ENCODE peak calls at places on chromosomes 16 and 17, in ten cellular contexts. One of them, this sample, is unnamed.

GRCh38 chr17:75323043-75323591 is 33.9 kb upstream of the SLC25A19 start:
- DNase-seq in SJCRH30: peak; percentile 96
- DNase-seq in fibroblast of villous mesenchyme: peak; percentile 91
- DNase-seq in stimulated activated CD4-positive, alpha-beta T cell treated with anti-CD3 and anti-CD28 coated beads, TNF-alpha, amount 100 ng/mL, for 48 hours: peak; percentile 90
- DNase-seq in esophagus muscularis mucosa: peak; percentile 97
- DNase-seq in right atrium auricular region: peak; percentile 93
- DNase-seq in activated naive CD4-positive, alpha-beta T cell treated with Interleukin-2 at 50 U/mL for 16 hours: peak; percentile 89
- DNase-seq in fibroblast of the aortic adventitia: peak; percentile 93
- DNase-seq in progenitor cell of endocrine pancreas: peak; percentile 81
- DNase-seq in A549: peak; percentile 83
- DNase-seq in this sample: peak; percentile 80

GRCh38 chr16:78211951-78212350 is 112.5 kb downstream of the WWOX start:
- DNase-seq in SJCRH30: no peak
- DNase-seq in fibroblast of villous mesenchyme: no peak
- DNase-seq in stimulated activated CD4-positive, alpha-beta T cell treated with anti-CD3 and anti-CD28 coated beads, TNF-alpha, amount 100 ng/mL, for 48 hours: no peak
- DNase-seq in esophagus muscularis mucosa: peak; percentile 85
- DNase-seq in right atrium auricular region: no peak
- DNase-seq in activated naive CD4-positive, alpha-beta T cell treated with Interleukin-2 at 50 U/mL for 16 hours: no peak
- DNase-seq in fibroblast of the aortic adventitia: no peak
- DNase-seq in progenitor cell of endocrine pancreas: no peak
- DNase-seq in A549: no peak
- DNase-seq in this sample: no peak

GRCh38 chr17:14119546-14119945 is 50.2 kb downstream of the COX10 start:
- DNase-seq in SJCRH30: no peak
- DNase-seq in fibroblast of villous mesenchyme: no peak
- DNase-seq in stimulated activated CD4-positive, alpha-beta T cell treated with anti-CD3 and anti-CD28 coated beads, TNF-alpha, amount 100 ng/mL, for 48 hours: no peak
- DNase-seq in esophagus muscularis mucosa: no peak
- DNase-seq in right atrium auricular region: no peak
- DNase-seq in activated naive CD4-positive, alpha-beta T cell treated with Interleukin-2 at 50 U/mL for 16 hours: no peak
- DNase-seq in fibroblast of the aortic adventitia: no peak
- DNase-seq in progenitor cell of endocrine pancreas: no peak
- DNase-seq in A549: no peak
- DNase-seq in this sample: no peak

GRCh38 chr17:15092762-15093161 is 172.4 kb downstream of the PMP22 start:
- DNase-seq in SJCRH30: no peak
- DNase-seq in fibroblast of villous mesenchyme: no peak
- DNase-seq in stimulated activated CD4-positive, alpha-beta T cell treated with anti-CD3 and anti-CD28 coated beads, TNF-alpha, amount 100 ng/mL, for 48 hours: no peak
- DNase-seq in esophagus muscularis mucosa: no peak
- DNase-seq in right atrium auricular region: no peak
- DNase-seq in activated naive CD4-positive, alpha-beta T cell treated with Interleukin-2 at 50 U/mL for 16 hours: no peak
- DNase-seq in fibroblast of the aortic adventitia: peak; percentile 11
- DNase-seq in progenitor cell of endocrine pancreas: no peak
- DNase-seq in A549: no peak
- DNase-seq in this sample: no peak

GRCh38 chr17:4499431-4500187 is 928 bp downstream of the SPNS2 start:
- DNase-seq in SJCRH30: no peak
- DNase-seq in fibroblast of villous mesenchyme: no peak
- DNase-seq in stimulated activated CD4-positive, alpha-beta T cell treated with anti-CD3 and anti-CD28 coated beads, TNF-alpha, amount 100 ng/mL, for 48 hours: no peak
- DNase-seq in esophagus muscularis mucosa: no peak
- DNase-seq in right atrium auricular region: no peak
- DNase-seq in activated naive CD4-positive, alpha-beta T cell treated with Interleukin-2 at 50 U/mL for 16 hours: peak; percentile 35
- DNase-seq in fibroblast of the aortic adventitia: no peak
- DNase-seq in progenitor cell of endocrine pancreas: no peak
- DNase-seq in A549: peak; percentile 38
- DNase-seq in this sample: no peak

GRCh38 chr17:38608648-38609047 is 2.9 kb upstream of the SRCIN1 start:
- DNase-seq in SJCRH30: no peak
- DNase-seq in fibroblast of villous mesenchyme: no peak
- DNase-seq in stimulated activated CD4-positive, alpha-beta T cell treated with anti-CD3 and anti-CD28 coated beads, TNF-alpha, amount 100 ng/mL, for 48 hours: no peak
- DNase-seq in esophagus muscularis mucosa: no peak
- DNase-seq in right atrium auricular region: no peak
- DNase-seq in activated naive CD4-positive, alpha-beta T cell treated with Interleukin-2 at 50 U/mL for 16 hours: no peak
- DNase-seq in fibroblast of the aortic adventitia: no peak
- DNase-seq in progenitor cell of endocrine pancreas: no peak
- DNase-seq in A549: no peak
- DNase-seq in this sample: no peak

GRCh38 chr17:76414334-76415295 is 30.2 kb downstream of the SPHK1 start:
- DNase-seq in SJCRH30: peak; percentile 88
- DNase-seq in fibroblast of villous mesenchyme: peak; percentile 71
- DNase-seq in stimulated activated CD4-positive, alpha-beta T cell treated with anti-CD3 and anti-CD28 coated beads, TNF-alpha, amount 100 ng/mL, for 48 hours: no peak
- DNase-seq in esophagus muscularis mucosa: no peak
- DNase-seq in right atrium auricular region: peak; percentile 83
- DNase-seq in activated naive CD4-positive, alpha-beta T cell treated with Interleukin-2 at 50 U/mL for 16 hours: no peak
- DNase-seq in fibroblast of the aortic adventitia: peak; percentile 85
- DNase-seq in progenitor cell of endocrine pancreas: no peak
- DNase-seq in A549: no peak
- DNase-seq in this sample: no peak

GRCh38 chr17:17682293-17682736 is 1.1 kb downstream of the RAI1 start:
- DNase-seq in SJCRH30: peak; percentile 83
- DNase-seq in fibroblast of villous mesenchyme: peak; percentile 50
- DNase-seq in stimulated activated CD4-positive, alpha-beta T cell treated with anti-CD3 and anti-CD28 coated beads, TNF-alpha, amount 100 ng/mL, for 48 hours: peak; percentile 51
- DNase-seq in esophagus muscularis mucosa: no peak
- DNase-seq in right atrium auricular region: no peak
- DNase-seq in activated naive CD4-positive, alpha-beta T cell treated with Interleukin-2 at 50 U/mL for 16 hours: peak; percentile 49
- DNase-seq in fibroblast of the aortic adventitia: peak; percentile 28
- DNase-seq in progenitor cell of endocrine pancreas: no peak
- DNase-seq in A549: peak; percentile 50
- DNase-seq in this sample: peak; percentile 76

GRCh38 chr16:85653226-85653917 is 35.4 kb downstream of the GINS2 start:
- DNase-seq in SJCRH30: no peak
- DNase-seq in fibroblast of villous mesenchyme: no peak
- DNase-seq in stimulated activated CD4-positive, alpha-beta T cell treated with anti-CD3 and anti-CD28 coated beads, TNF-alpha, amount 100 ng/mL, for 48 hours: no peak
- DNase-seq in esophagus muscularis mucosa: no peak
- DNase-seq in right atrium auricular region: no peak
- DNase-seq in activated naive CD4-positive, alpha-beta T cell treated with Interleukin-2 at 50 U/mL for 16 hours: no peak
- DNase-seq in fibroblast of the aortic adventitia: no peak
- DNase-seq in progenitor cell of endocrine pancreas: no peak
- DNase-seq in A549: no peak
- DNase-seq in this sample: no peak

GRCh38 chr16:46729326-46729995 is 18.7 kb downstream of the MYLK3 start:
- DNase-seq in SJCRH30: no peak
- DNase-seq in fibroblast of villous mesenchyme: no peak
- DNase-seq in stimulated activated CD4-positive, alpha-beta T cell treated with anti-CD3 and anti-CD28 coated beads, TNF-alpha, amount 100 ng/mL, for 48 hours: no peak
- DNase-seq in esophagus muscularis mucosa: no peak
- DNase-seq in right atrium auricular region: no peak
- DNase-seq in activated naive CD4-positive, alpha-beta T cell treated with Interleukin-2 at 50 U/mL for 16 hours: no peak
- DNase-seq in fibroblast of the aortic adventitia: no peak
- DNase-seq in progenitor cell of endocrine pancreas: no peak
- DNase-seq in A549: no peak
- DNase-seq in this sample: no peak

GRCh38 chr16:20918486-20919239 is 18.1 kb downstream of the LYRM1 start:
- DNase-seq in SJCRH30: no peak
- DNase-seq in fibroblast of villous mesenchyme: peak; percentile 85
- DNase-seq in stimulated activated CD4-positive, alpha-beta T cell treated with anti-CD3 and anti-CD28 coated beads, TNF-alpha, amount 100 ng/mL, for 48 hours: no peak
- DNase-seq in esophagus muscularis mucosa: no peak
- DNase-seq in right atrium auricular region: peak; percentile 87
- DNase-seq in activated naive CD4-positive, alpha-beta T cell treated with Interleukin-2 at 50 U/mL for 16 hours: no peak
- DNase-seq in fibroblast of the aortic adventitia: peak; percentile 83
- DNase-seq in progenitor cell of endocrine pancreas: no peak
- DNase-seq in A549: no peak
- DNase-seq in this sample: no peak

GRCh38 chr16:82949016-82949415 is 322.2 kb downstream of the CDH13 start:
- DNase-seq in SJCRH30: no peak
- DNase-seq in fibroblast of villous mesenchyme: no peak
- DNase-seq in stimulated activated CD4-positive, alpha-beta T cell treated with anti-CD3 and anti-CD28 coated beads, TNF-alpha, amount 100 ng/mL, for 48 hours: no peak
- DNase-seq in esophagus muscularis mucosa: no peak
- DNase-seq in right atrium auricular region: no peak
- DNase-seq in activated naive CD4-positive, alpha-beta T cell treated with Interleukin-2 at 50 U/mL for 16 hours: no peak
- DNase-seq in fibroblast of the aortic adventitia: no peak
- DNase-seq in progenitor cell of endocrine pancreas: no peak
- DNase-seq in A549: no peak
- DNase-seq in this sample: no peak

GRCh38 chr16:70754874-70755600 is 45.9 kb downstream of the VAC14 start:
- DNase-seq in SJCRH30: no peak
- DNase-seq in fibroblast of villous mesenchyme: no peak
- DNase-seq in stimulated activated CD4-positive, alpha-beta T cell treated with anti-CD3 and anti-CD28 coated beads, TNF-alpha, amount 100 ng/mL, for 48 hours: no peak
- DNase-seq in esophagus muscularis mucosa: no peak
- DNase-seq in right atrium auricular region: no peak
- DNase-seq in activated naive CD4-positive, alpha-beta T cell treated with Interleukin-2 at 50 U/mL for 16 hours: no peak
- DNase-seq in fibroblast of the aortic adventitia: no peak
- DNase-seq in progenitor cell of endocrine pancreas: no peak
- DNase-seq in A549: no peak
- DNase-seq in this sample: no peak

GRCh38 chr16:70665806-70666735 is 19.7 kb downstream of the IL34 start:
- DNase-seq in SJCRH30: no peak
- DNase-seq in fibroblast of villous mesenchyme: no peak
- DNase-seq in stimulated activated CD4-positive, alpha-beta T cell treated with anti-CD3 and anti-CD28 coated beads, TNF-alpha, amount 100 ng/mL, for 48 hours: no peak
- DNase-seq in esophagus muscularis mucosa: no peak
- DNase-seq in right atrium auricular region: no peak
- DNase-seq in activated naive CD4-positive, alpha-beta T cell treated with Interleukin-2 at 50 U/mL for 16 hours: no peak
- DNase-seq in fibroblast of the aortic adventitia: no peak
- DNase-seq in progenitor cell of endocrine pancreas: no peak
- DNase-seq in A549: no peak
- DNase-seq in this sample: no peak

GRCh38 chr16:67723940-67724339 is 4.8 kb upstream of the GFOD2 start:
- DNase-seq in SJCRH30: no peak
- DNase-seq in fibroblast of villous mesenchyme: no peak
- DNase-seq in stimulated activated CD4-positive, alpha-beta T cell treated with anti-CD3 and anti-CD28 coated beads, TNF-alpha, amount 100 ng/mL, for 48 hours: no peak
- DNase-seq in esophagus muscularis mucosa: no peak
- DNase-seq in right atrium auricular region: no peak
- DNase-seq in activated naive CD4-positive, alpha-beta T cell treated with Interleukin-2 at 50 U/mL for 16 hours: no peak
- DNase-seq in fibroblast of the aortic adventitia: no peak
- DNase-seq in progenitor cell of endocrine pancreas: no peak
- DNase-seq in A549: no peak
- DNase-seq in this sample: no peak

GRCh38 chr16:72426416-72426815 is 254.5 kb upstream of the PMFBP1 start:
- DNase-seq in SJCRH30: no peak
- DNase-seq in fibroblast of villous mesenchyme: no peak
- DNase-seq in stimulated activated CD4-positive, alpha-beta T cell treated with anti-CD3 and anti-CD28 coated beads, TNF-alpha, amount 100 ng/mL, for 48 hours: no peak
- DNase-seq in esophagus muscularis mucosa: no peak
- DNase-seq in right atrium auricular region: no peak
- DNase-seq in activated naive CD4-positive, alpha-beta T cell treated with Interleukin-2 at 50 U/mL for 16 hours: no peak
- DNase-seq in fibroblast of the aortic adventitia: no peak
- DNase-seq in progenitor cell of endocrine pancreas: no peak
- DNase-seq in A549: no peak
- DNase-seq in this sample: no peak

GRCh38 chr17:79632432-79632735 is 21.5 kb upstream of the RBFOX3 start:
- DNase-seq in SJCRH30: no peak
- DNase-seq in fibroblast of villous mesenchyme: no peak
- DNase-seq in stimulated activated CD4-positive, alpha-beta T cell treated with anti-CD3 and anti-CD28 coated beads, TNF-alpha, amount 100 ng/mL, for 48 hours: no peak
- DNase-seq in esophagus muscularis mucosa: peak; percentile 84
- DNase-seq in right atrium auricular region: peak; percentile 43
- DNase-seq in activated naive CD4-positive, alpha-beta T cell treated with Interleukin-2 at 50 U/mL for 16 hours: no peak
- DNase-seq in fibroblast of the aortic adventitia: no peak
- DNase-seq in progenitor cell of endocrine pancreas: peak; percentile 4
- DNase-seq in A549: no peak
- DNase-seq in this sample: no peak

GRCh38 chr17:1498869-1499268 is 6.4 kb upstream of the MYO1C start:
- DNase-seq in SJCRH30: no peak
- DNase-seq in fibroblast of villous mesenchyme: peak; percentile 92
- DNase-seq in stimulated activated CD4-positive, alpha-beta T cell treated with anti-CD3 and anti-CD28 coated beads, TNF-alpha, amount 100 ng/mL, for 48 hours: no peak
- DNase-seq in esophagus muscularis mucosa: no peak
- DNase-seq in right atrium auricular region: no peak
- DNase-seq in activated naive CD4-positive, alpha-beta T cell treated with Interleukin-2 at 50 U/mL for 16 hours: no peak
- DNase-seq in fibroblast of the aortic adventitia: peak; percentile 43
- DNase-seq in progenitor cell of endocrine pancreas: no peak
- DNase-seq in A549: no peak
- DNase-seq in this sample: no peak

GRCh38 chr16:12651765-12652531 is 151.7 kb downstream of the CPPED1 start:
- DNase-seq in SJCRH30: no peak
- DNase-seq in fibroblast of villous mesenchyme: no peak
- DNase-seq in stimulated activated CD4-positive, alpha-beta T cell treated with anti-CD3 and anti-CD28 coated beads, TNF-alpha, amount 100 ng/mL, for 48 hours: no peak
- DNase-seq in esophagus muscularis mucosa: no peak
- DNase-seq in right atrium auricular region: no peak
- DNase-seq in activated naive CD4-positive, alpha-beta T cell treated with Interleukin-2 at 50 U/mL for 16 hours: no peak
- DNase-seq in fibroblast of the aortic adventitia: no peak
- DNase-seq in progenitor cell of endocrine pancreas: no peak
- DNase-seq in A549: no peak
- DNase-seq in this sample: no peak

GRCh38 chr16:4882633-4883285 is 35.5 kb downstream of the UBN1 start:
- DNase-seq in SJCRH30: no peak
- DNase-seq in fibroblast of villous mesenchyme: peak; percentile 47
- DNase-seq in stimulated activated CD4-positive, alpha-beta T cell treated with anti-CD3 and anti-CD28 coated beads, TNF-alpha, amount 100 ng/mL, for 48 hours: no peak
- DNase-seq in esophagus muscularis mucosa: no peak
- DNase-seq in right atrium auricular region: no peak
- DNase-seq in activated naive CD4-positive, alpha-beta T cell treated with Interleukin-2 at 50 U/mL for 16 hours: no peak
- DNase-seq in fibroblast of the aortic adventitia: no peak
- DNase-seq in progenitor cell of endocrine pancreas: no peak
- DNase-seq in A549: no peak
- DNase-seq in this sample: no peak

GRCh38 chr17:80649200-80649644 is 104.6 kb downstream of the RPTOR start:
- DNase-seq in SJCRH30: no peak
- DNase-seq in fibroblast of villous mesenchyme: no peak
- DNase-seq in stimulated activated CD4-positive, alpha-beta T cell treated with anti-CD3 and anti-CD28 coated beads, TNF-alpha, amount 100 ng/mL, for 48 hours: no peak
- DNase-seq in esophagus muscularis mucosa: no peak
- DNase-seq in right atrium auricular region: no peak
- DNase-seq in activated naive CD4-positive, alpha-beta T cell treated with Interleukin-2 at 50 U/mL for 16 hours: peak; percentile 17
- DNase-seq in fibroblast of the aortic adventitia: no peak
- DNase-seq in progenitor cell of endocrine pancreas: no peak
- DNase-seq in A549: no peak
- DNase-seq in this sample: no peak

GRCh38 chr16:48612621-48613020 is 2.6 kb upstream of the N4BP1 start:
- DNase-seq in SJCRH30: no peak
- DNase-seq in fibroblast of villous mesenchyme: no peak
- DNase-seq in stimulated activated CD4-positive, alpha-beta T cell treated with anti-CD3 and anti-CD28 coated beads, TNF-alpha, amount 100 ng/mL, for 48 hours: no peak
- DNase-seq in esophagus muscularis mucosa: no peak
- DNase-seq in right atrium auricular region: peak; percentile 52
- DNase-seq in activated naive CD4-positive, alpha-beta T cell treated with Interleukin-2 at 50 U/mL for 16 hours: no peak
- DNase-seq in fibroblast of the aortic adventitia: no peak
- DNase-seq in progenitor cell of endocrine pancreas: no peak
- DNase-seq in A549: no peak
- DNase-seq in this sample: peak; percentile 53

GRCh38 chr16:55189975-55190636 is 133.9 kb upstream of the IRX6 start:
- DNase-seq in SJCRH30: no peak
- DNase-seq in fibroblast of villous mesenchyme: no peak
- DNase-seq in stimulated activated CD4-positive, alpha-beta T cell treated with anti-CD3 and anti-CD28 coated beads, TNF-alpha, amount 100 ng/mL, for 48 hours: no peak
- DNase-seq in esophagus muscularis mucosa: no peak
- DNase-seq in right atrium auricular region: no peak
- DNase-seq in activated naive CD4-positive, alpha-beta T cell treated with Interleukin-2 at 50 U/mL for 16 hours: no peak
- DNase-seq in fibroblast of the aortic adventitia: no peak
- DNase-seq in progenitor cell of endocrine pancreas: no peak
- DNase-seq in A549: no peak
- DNase-seq in this sample: no peak

GRCh38 chr17:55996826-55997225 is 156.4 kb upstream of the ANKFN1 start:
- DNase-seq in SJCRH30: peak; percentile 12
- DNase-seq in fibroblast of villous mesenchyme: no peak
- DNase-seq in stimulated activated CD4-positive, alpha-beta T cell treated with anti-CD3 and anti-CD28 coated beads, TNF-alpha, amount 100 ng/mL, for 48 hours: no peak
- DNase-seq in esophagus muscularis mucosa: no peak
- DNase-seq in right atrium auricular region: no peak
- DNase-seq in activated naive CD4-positive, alpha-beta T cell treated with Interleukin-2 at 50 U/mL for 16 hours: no peak
- DNase-seq in fibroblast of the aortic adventitia: no peak
- DNase-seq in progenitor cell of endocrine pancreas: no peak
- DNase-seq in A549: no peak
- DNase-seq in this sample: no peak

GRCh38 chr16:85335584-85336492 is 223.6 kb upstream of the CIBAR2 start:
- DNase-seq in SJCRH30: no peak
- DNase-seq in fibroblast of villous mesenchyme: peak; percentile 41
- DNase-seq in stimulated activated CD4-positive, alpha-beta T cell treated with anti-CD3 and anti-CD28 coated beads, TNF-alpha, amount 100 ng/mL, for 48 hours: no peak
- DNase-seq in esophagus muscularis mucosa: no peak
- DNase-seq in right atrium auricular region: no peak
- DNase-seq in activated naive CD4-positive, alpha-beta T cell treated with Interleukin-2 at 50 U/mL for 16 hours: no peak
- DNase-seq in fibroblast of the aortic adventitia: no peak
- DNase-seq in progenitor cell of endocrine pancreas: no peak
- DNase-seq in A549: no peak
- DNase-seq in this sample: no peak

GRCh38 chr16:86868746-86869145 is 290.4 kb downstream of the FOXL1 start:
- DNase-seq in SJCRH30: peak; percentile 86
- DNase-seq in fibroblast of villous mesenchyme: no peak
- DNase-seq in stimulated activated CD4-positive, alpha-beta T cell treated with anti-CD3 and anti-CD28 coated beads, TNF-alpha, amount 100 ng/mL, for 48 hours: no peak
- DNase-seq in esophagus muscularis mucosa: no peak
- DNase-seq in right atrium auricular region: no peak
- DNase-seq in activated naive CD4-positive, alpha-beta T cell treated with Interleukin-2 at 50 U/mL for 16 hours: no peak
- DNase-seq in fibroblast of the aortic adventitia: no peak
- DNase-seq in progenitor cell of endocrine pancreas: no peak
- DNase-seq in A549: no peak
- DNase-seq in this sample: no peak

GRCh38 chr16:4639899-4640509 is 15.4 kb downstream of the MGRN1 start:
- DNase-seq in SJCRH30: no peak
- DNase-seq in fibroblast of villous mesenchyme: peak; percentile 13
- DNase-seq in stimulated activated CD4-positive, alpha-beta T cell treated with anti-CD3 and anti-CD28 coated beads, TNF-alpha, amount 100 ng/mL, for 48 hours: no peak
- DNase-seq in esophagus muscularis mucosa: no peak
- DNase-seq in right atrium auricular region: no peak
- DNase-seq in activated naive CD4-positive, alpha-beta T cell treated with Interleukin-2 at 50 U/mL for 16 hours: no peak
- DNase-seq in fibroblast of the aortic adventitia: no peak
- DNase-seq in progenitor cell of endocrine pancreas: no peak
- DNase-seq in A549: no peak
- DNase-seq in this sample: no peak